ENCODE peak calls at places on chromosomes 3 and 15, in five cellular contexts. A is body of pancreas, B is right lobe of liver, R is ovary, J is breast epithelium. Z is an unnamed sample.
A peak's percentile ranks its signal among the peaks of the same experiment; 100 is the strongest.

GRCh38 chr15:91263632-91264477 is 163.8 kb downstream of the SV2B start:
- DNase-seq in A (no peak), B (no peak), R (no peak), J (no peak), Z (no peak)

GRCh38 chr3:57383838-57384237 is 91.4 kb upstream of the ASB14 start:
- DNase-seq in A (no peak), B (no peak), R (no peak), J (no peak), Z (no peak)

GRCh38 chr3:130956721-130957120 is 62.8 kb downstream of the ATP2C1 start:
- DNase-seq in A (no peak), B (no peak), R (no peak), J (no peak), Z (no peak)

GRCh38 chr15:89912674-89913396 is at the start of gene ARPIN:
- DNase-seq in A (peak; percentile 74), B (peak; percentile 72), R (peak; percentile 69), J (peak; percentile 61), Z (no peak)

GRCh38 chr3:13146643-13147143 is 73.5 kb upstream of the IQSEC1 start:
- DNase-seq in A (no peak), B (no peak), R (no peak), J (peak; percentile 19), Z (peak; percentile 16)

GRCh38 chr15:89104172-89104564 is 15.9 kb downstream of the ABHD2 start:
- DNase-seq in A (no peak), B (no peak), R (peak; percentile 36), J (no peak), Z (no peak)

GRCh38 chr3:127768346-127769008 is 53.8 kb downstream of the MGLL start:
- DNase-seq in A (no peak), B (no peak), R (no peak), J (no peak), Z (peak; percentile 32)

GRCh38 chr15:95948371-95948770 is 382.1 kb upstream of the NR2F2 start:
- DNase-seq in A (no peak), B (no peak), R (no peak), J (no peak), Z (no peak)

GRCh38 chr3:49333091-49333490 is 6.8 kb downstream of the USP4 start:
- DNase-seq in A (no peak), B (no peak), R (no peak), J (no peak), Z (peak; percentile 78)

GRCh38 chr15:25543156-25543555 is 104.3 kb upstream of the UBE3A start:
- DNase-seq in A (peak; percentile 18), B (no peak), R (no peak), J (peak; percentile 61), Z (no peak)

GRCh38 chr3:196619213-196619612 is 20.3 kb upstream of the NRROS start:
- DNase-seq in A (no peak), B (no peak), R (no peak), J (no peak), Z (no peak)

GRCh38 chr3:69902386-69902785 is 97.1 kb upstream of the SAMMSON start:
- DNase-seq in A (no peak), B (no peak), R (no peak), J (no peak), Z (no peak)

GRCh38 chr3:18500322-18500721 is 75.2 kb upstream of the SATB1 start:
- DNase-seq in A (no peak), B (no peak), R (no peak), J (no peak), Z (no peak)

GRCh38 chr3:46146021-46146420 is 62.1 kb downstream of the CCR1 start:
- DNase-seq in A (no peak), B (no peak), R (no peak), J (no peak), Z (no peak)

GRCh38 chr3:194486540-194487288 is at the start of gene ATP13A3:
- DNase-seq in A (peak; percentile 90), B (peak; percentile 93), R (peak; percentile 93), J (peak; percentile 79), Z (peak; percentile 98)
- TF ChIP-seq POLR2A in A (peak; percentile 78), B (peak; percentile 91), R (peak; percentile 78), J (no peak), Z (peak; percentile 63)

DNA sequence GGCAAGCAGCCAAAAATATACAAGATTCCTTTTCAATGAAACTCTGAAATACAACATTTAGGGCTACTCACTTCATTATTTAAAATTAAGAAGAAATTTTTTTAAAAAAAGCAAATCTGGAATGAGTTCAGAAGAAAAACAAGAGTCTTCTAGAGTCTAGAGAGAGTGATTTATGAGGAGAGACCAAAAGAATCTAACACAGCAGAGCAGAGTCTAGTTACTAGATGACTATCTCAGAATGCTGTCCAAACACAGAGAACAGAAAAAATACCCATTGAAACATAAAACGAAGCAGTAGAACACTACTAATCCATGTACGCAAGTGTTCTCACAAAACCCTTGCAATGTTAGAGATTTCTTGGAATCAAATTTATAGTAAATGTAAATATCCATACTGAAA is 275.2 kb upstream of the CBLB start:
- DNase-seq in A (no peak), B (no peak), R (no peak), J (no peak), Z (no peak)
- TF ChIP-seq POLR2A in A (no peak), B (no peak), R (no peak), J (no peak), Z (no peak)

GRCh38 chr3:42226470-42227425 is 39.2 kb downstream of the CCK start:
- DNase-seq in A (no peak), B (no peak), R (no peak), J (no peak), Z (no peak)
- TF ChIP-seq POLR2A in A (no peak), B (no peak), R (no peak), J (no peak), Z (no peak)

DNA sequence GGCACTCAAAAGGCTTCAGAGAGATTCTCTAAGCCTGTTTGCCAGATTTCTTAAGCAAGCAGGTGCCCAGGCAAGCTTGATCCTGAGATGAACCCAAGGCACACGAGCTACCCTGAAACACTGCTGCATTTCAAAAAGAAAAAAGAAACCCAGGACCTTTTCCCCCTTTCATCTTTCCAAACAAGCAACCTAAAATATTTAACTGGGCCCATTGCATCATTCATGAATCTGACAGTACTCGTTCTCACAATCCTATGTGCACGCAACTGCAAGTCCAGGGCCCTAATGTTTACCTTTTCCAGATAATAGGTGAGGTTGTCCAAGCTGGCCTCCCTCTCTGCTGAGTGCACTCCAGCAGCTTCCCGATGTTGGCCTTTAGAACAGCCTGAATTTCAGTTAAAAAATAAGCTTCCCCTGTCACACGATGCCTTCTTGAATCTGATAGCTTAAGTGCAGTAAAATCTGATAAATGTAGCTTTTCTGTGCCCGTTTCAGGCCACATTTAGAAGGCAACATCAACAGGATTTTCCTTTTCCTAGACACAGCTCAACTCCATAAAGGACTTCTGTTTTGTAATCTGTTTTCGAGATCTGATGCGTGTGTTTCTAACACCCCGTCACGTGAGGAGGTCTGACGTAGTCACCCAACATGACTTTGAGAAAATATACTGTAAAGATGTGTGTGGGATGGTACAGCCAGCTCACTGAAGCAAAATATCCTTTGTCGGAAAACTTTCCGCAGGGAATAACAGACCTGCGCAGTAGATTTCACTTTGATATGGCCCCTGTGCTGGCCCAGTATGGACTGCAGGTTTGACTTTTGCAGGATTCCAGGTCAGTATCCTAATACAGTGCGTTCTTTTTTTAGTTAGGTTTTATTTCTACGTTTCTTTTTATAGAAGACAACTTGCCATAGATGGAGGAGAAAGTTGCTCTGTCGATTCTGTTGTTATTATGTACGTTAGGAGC is 55.1 kb upstream of the RASA2 start:
- DNase-seq in A (no peak), B (peak; percentile 70), R (no peak), J (no peak), Z (no peak)
- TF ChIP-seq POLR2A in A (no peak), B (peak; percentile 39), R (no peak), J (no peak), Z (no peak)

DNA sequence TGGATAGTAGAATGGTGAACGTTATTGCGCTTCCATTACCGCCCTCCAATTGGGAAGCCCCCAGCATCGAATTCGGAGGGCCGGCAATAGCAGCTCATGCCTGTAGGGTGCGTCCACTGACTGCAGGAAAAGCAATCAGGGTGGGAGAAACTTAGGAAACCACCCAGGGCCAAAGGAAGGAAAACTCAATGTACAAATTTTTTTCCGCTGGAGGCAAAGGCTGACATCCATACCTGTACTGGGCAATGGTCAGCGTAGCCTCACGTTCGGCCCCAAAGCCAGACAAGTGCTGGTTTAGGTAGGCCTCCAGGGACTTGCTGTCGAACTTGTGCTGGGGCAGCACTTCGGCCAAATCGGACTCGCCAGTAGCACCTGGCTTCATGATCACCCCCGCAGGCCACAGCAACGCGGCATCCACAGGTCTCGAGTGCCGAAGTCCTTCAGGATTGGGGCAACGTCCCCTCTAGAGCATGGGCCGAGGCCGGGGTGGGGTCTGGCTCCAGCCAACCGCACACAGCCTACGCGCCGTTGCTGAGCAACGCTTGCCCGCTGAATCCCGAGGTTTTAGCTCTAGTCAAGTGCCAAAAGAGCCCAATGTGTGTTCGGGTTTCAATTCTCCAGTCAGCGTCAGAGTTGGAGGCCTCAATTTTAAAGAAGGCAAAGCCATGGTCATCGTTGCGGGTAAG is at the start of gene ACAD11:
- DNase-seq in A (peak; percentile 66), B (peak; percentile 94), R (peak; percentile 79), J (peak; percentile 62), Z (peak; percentile 89)
- TF ChIP-seq POLR2A in A (no peak), B (peak; percentile 83), R (no peak), J (no peak), Z (peak; percentile 4)

GRCh38 chr3:150469031-150469930 is 61.2 kb downstream of the TSC22D2 start:
- DNase-seq in A (peak; percentile 49), B (no peak), R (peak; percentile 44), J (no peak), Z (no peak)
- TF ChIP-seq POLR2A in A (no peak), B (no peak), R (no peak), J (no peak), Z (no peak)

GRCh38 chr15:66952756-66953522 is 112.5 kb upstream of the SMAD3 start:
- DNase-seq in A (no peak), B (no peak), R (no peak), J (no peak), Z (no peak)
- TF ChIP-seq POLR2A in A (no peak), B (no peak), R (no peak), J (no peak), Z (no peak)

DNA sequence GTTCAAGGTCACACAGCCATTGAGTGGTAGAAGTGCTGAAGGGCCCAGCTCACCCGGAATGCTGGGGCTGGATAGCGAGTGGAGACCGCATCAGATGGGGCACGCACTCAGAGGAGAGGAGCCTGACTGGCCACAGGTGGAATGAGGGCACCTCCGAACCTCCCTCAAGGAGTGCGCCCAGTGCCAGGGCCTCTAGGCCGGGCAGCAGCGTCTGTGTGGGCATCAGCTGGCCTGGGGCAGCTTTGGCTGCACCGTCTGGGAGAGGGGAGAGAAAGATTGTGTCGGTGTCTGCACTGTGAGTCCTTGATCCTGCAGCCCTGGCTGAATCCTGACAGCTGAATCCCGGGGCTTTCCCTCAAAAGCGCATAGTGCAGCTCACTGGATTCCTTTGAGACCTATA is 677 bp downstream of the ANKDD1A start:
- DNase-seq in A (no peak), B (peak; percentile 52), R (peak; percentile 46), J (no peak), Z (no peak)
- TF ChIP-seq POLR2A in A (no peak), B (no peak), R (no peak), J (no peak), Z (no peak)